ENCODE peak calls at places on chromosomes 12 and 14, in eight cellular contexts. F, K, Y, R, O, T, B and Z are unnamed samples.

GRCh38 chr12:117805865-117806264 is 162.9 kb downstream of the KSR2 start:
- DNase-seq in F (no peak), K (peak), Y (no peak), R (no peak), O (no peak), T (no peak), B (no peak), Z (no peak)

GRCh38 chr12:121166356-121166755 is 33.7 kb downstream of the P2RX7 start:
- DNase-seq in F (no peak), K (no peak), Y (no peak), R (no peak), O (no peak), T (no peak), B (no peak), Z (no peak)

GRCh38 chr12:116520801-116521471 is 38.2 kb upstream of the MAP1LC3B2 start:
- DNase-seq in F (no peak), K (peak), Y (no peak), R (no peak), O (peak), T (no peak), B (peak), Z (no peak)

GRCh38 chr14:68741839-68742470 is 50.9 kb downstream of the ZFP36L1 start:
- DNase-seq in F (no peak), K (no peak), Y (no peak), R (no peak), O (no peak), T (no peak), B (no peak), Z (peak)

GRCh38 chr12:46585854-46586621 is 213.5 kb upstream of the SLC38A2 start:
- DNase-seq in F (no peak), K (peak), Y (peak), R (peak), O (peak), T (peak), B (peak), Z (no peak)

GRCh38 chr12:9761407-9761736 is 671 bp upstream of the CD69 start:
- DNase-seq in F (no peak), K (no peak), Y (no peak), R (no peak), O (no peak), T (no peak), B (no peak), Z (no peak)

GRCh38 chr12:10016881-10017280 is 6.5 kb downstream of the CLEC12B start:
- DNase-seq in F (no peak), K (peak), Y (no peak), R (no peak), O (peak), T (no peak), B (no peak), Z (no peak)

GRCh38 chr12:8860165-8860961 is 37.9 kb downstream of the A2ML1 start:
- DNase-seq in F (peak), K (peak), Y (peak), R (no peak), O (peak), T (no peak), B (peak), Z (peak)

GRCh38 chr12:21248679-21249078 is 86.0 kb downstream of the SLCO1A2 start:
- DNase-seq in F (no peak), K (peak), Y (no peak), R (no peak), O (no peak), T (no peak), B (peak), Z (peak)

GRCh38 chr12:47520029-47520428 is 185.8 kb downstream of the RPAP3 start:
- DNase-seq in F (no peak), K (no peak), Y (no peak), R (no peak), O (no peak), T (no peak), B (no peak), Z (no peak)

GRCh38 chr14:53027031-53027430 is 76.2 kb upstream of the FERMT2 start:
- DNase-seq in F (no peak), K (no peak), Y (no peak), R (no peak), O (no peak), T (no peak), B (no peak), Z (no peak)

GRCh38 chr12:19080918-19081317 is 48.6 kb upstream of the PLEKHA5 start:
- DNase-seq in F (no peak), K (no peak), Y (no peak), R (no peak), O (no peak), T (no peak), B (no peak), Z (no peak)

GRCh38 chr12:127621366-127621765 is 645.6 kb upstream of the TMEM132C start:
- DNase-seq in F (no peak), K (no peak), Y (peak), R (no peak), O (no peak), T (no peak), B (no peak), Z (no peak)

GRCh38 chr14:68770051-68770450 is 22.8 kb downstream of the ZFP36L1 start:
- DNase-seq in F (no peak), K (no peak), Y (no peak), R (no peak), O (no peak), T (no peak), B (no peak), Z (no peak)

GRCh38 chr12:118187746-118188390 is 51.9 kb downstream of the PEBP1 start:
- DNase-seq in F (no peak), K (no peak), Y (no peak), R (no peak), O (peak), T (no peak), B (no peak), Z (no peak)

GRCh38 chr14:56795284-56795622 is 15.0 kb downstream of the OTX2 start:
- DNase-seq in F (no peak), K (no peak), Y (no peak), R (no peak), O (no peak), T (no peak), B (no peak), Z (no peak)

GRCh38 chr12:87216436-87216835 is 812.8 kb downstream of the C12orf50 start:
- DNase-seq in F (no peak), K (peak), Y (no peak), R (no peak), O (no peak), T (no peak), B (peak), Z (no peak)

GRCh38 chr12:42982828-42983227 is 393.3 kb upstream of the PRICKLE1 start:
- DNase-seq in F (no peak), K (no peak), Y (no peak), R (no peak), O (no peak), T (no peak), B (no peak), Z (no peak)

GRCh38 chr12:11170810-11171144 is 217 bp upstream of the SMIM10L1 start:
- DNase-seq in F (no peak), K (no peak), Y (no peak), R (no peak), O (no peak), T (no peak), B (no peak), Z (no peak)

GRCh38 chr12:103858953-103859601 is 18.0 kb upstream of the NT5DC3 start:
- DNase-seq in F (peak), K (peak), Y (no peak), R (peak), O (peak), T (no peak), B (peak), Z (no peak)

GRCh38 chr12:46266382-46266791 is 2.5 kb downstream of the SLC38A1 start:
- DNase-seq in F (no peak), K (peak), Y (no peak), R (no peak), O (no peak), T (peak), B (peak), Z (no peak)

GRCh38 chr12:54439521-54440255 is 20.6 kb upstream of the ITGA5 start:
- DNase-seq in F (no peak), K (peak), Y (no peak), R (peak), O (peak), T (no peak), B (peak), Z (peak)

GRCh38 chr14:44954750-44955149 is 7.0 kb downstream of the KLHL28 start:
- DNase-seq in F (no peak), K (no peak), Y (no peak), R (no peak), O (no peak), T (no peak), B (no peak), Z (no peak)

GRCh38 chr14:47993883-47994282 is 318.5 kb upstream of the MDGA2 start:
- DNase-seq in F (no peak), K (no peak), Y (no peak), R (no peak), O (no peak), T (no peak), B (no peak), Z (no peak)

GRCh38 chr12:40969796-40970195 is 218.3 kb upstream of the PDZRN4 start:
- DNase-seq in F (no peak), K (no peak), Y (peak), R (no peak), O (no peak), T (no peak), B (no peak), Z (no peak)

GRCh38 chr12:16385779-16386646 is 38.6 kb downstream of the MGST1 start:
- DNase-seq in F (no peak), K (peak), Y (peak), R (peak), O (peak), T (peak), B (peak), Z (peak)

GRCh38 chr12:83018063-83018462 is 331.4 kb downstream of the TMTC2 start:
- DNase-seq in F (no peak), K (no peak), Y (no peak), R (no peak), O (no peak), T (no peak), B (no peak), Z (no peak)

GRCh38 chr14:24605435-24606190 is 3.9 kb downstream of the GZMH start:
- DNase-seq in F (peak), K (peak), Y (peak), R (no peak), O (no peak), T (peak), B (no peak), Z (peak)

GRCh38 chr12:43210437-43211197 is 341.4 kb downstream of the ADAMTS20 start:
- DNase-seq in F (no peak), K (peak), Y (no peak), R (no peak), O (peak), T (no peak), B (peak), Z (peak)

DNA sequence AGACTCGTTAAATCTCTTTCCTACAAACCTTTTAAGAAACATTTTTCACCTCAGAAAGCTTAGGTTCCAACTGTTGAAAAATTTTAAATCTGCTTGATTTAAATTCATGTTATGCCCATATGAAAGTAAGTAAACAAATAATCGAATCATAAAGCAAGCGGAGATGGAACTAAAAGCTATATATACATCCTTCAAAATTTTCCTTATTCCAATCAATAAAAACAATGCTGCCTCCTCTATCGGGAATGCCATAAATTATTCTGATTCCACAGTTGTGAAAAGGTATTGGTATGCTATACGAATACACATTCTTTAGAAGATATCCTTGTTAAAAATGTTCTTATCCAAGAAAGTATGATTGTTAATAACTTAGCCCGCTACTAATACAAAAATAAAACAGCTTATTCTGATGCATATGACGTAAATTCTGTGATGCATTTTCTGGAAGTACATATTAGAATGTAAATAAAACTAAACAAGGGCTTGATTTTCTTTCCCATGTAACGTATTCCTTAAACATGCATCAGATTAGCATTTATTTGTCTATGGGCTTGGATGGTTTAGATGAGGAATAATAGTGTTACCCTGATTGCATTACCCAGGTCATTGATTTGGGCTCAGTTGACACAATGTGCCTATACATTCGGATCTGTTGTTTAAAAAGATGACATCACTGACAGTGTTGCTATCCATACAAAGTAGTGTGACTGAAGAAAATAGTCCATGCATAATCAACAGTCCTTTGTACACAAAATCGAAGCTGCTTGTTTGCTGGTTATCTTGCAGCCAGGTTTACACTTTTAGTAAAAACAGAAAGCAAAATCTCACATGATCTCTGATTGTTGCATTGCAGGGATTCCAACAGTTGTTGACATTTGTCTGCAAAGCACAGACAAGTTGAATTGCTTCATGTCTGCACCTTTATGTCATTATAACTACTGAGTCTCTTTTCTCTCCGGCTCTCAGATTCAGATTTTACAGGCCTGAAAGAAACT is 656 bp upstream of the DTD2 start:
- DNase-seq in F (no peak), K (no peak), Y (no peak), R (no peak), O (no peak), T (no peak), B (no peak), Z (no peak)
- TF ChIP-seq CTCF in F (no peak), K (no peak), Y (no peak), R (no peak), O (no peak), T (no peak), B (no peak), Z (no peak)

GRCh38 chr14:46920542-46920941 is 269.0 kb upstream of the RPL10L start:
- DNase-seq in F (no peak), K (no peak), Y (no peak), R (no peak), O (no peak), T (no peak), B (no peak), Z (no peak)
- TF ChIP-seq CTCF in F (no peak), K (peak), Y (peak), R (no peak), O (peak), T (peak), B (no peak), Z (no peak)

DNA sequence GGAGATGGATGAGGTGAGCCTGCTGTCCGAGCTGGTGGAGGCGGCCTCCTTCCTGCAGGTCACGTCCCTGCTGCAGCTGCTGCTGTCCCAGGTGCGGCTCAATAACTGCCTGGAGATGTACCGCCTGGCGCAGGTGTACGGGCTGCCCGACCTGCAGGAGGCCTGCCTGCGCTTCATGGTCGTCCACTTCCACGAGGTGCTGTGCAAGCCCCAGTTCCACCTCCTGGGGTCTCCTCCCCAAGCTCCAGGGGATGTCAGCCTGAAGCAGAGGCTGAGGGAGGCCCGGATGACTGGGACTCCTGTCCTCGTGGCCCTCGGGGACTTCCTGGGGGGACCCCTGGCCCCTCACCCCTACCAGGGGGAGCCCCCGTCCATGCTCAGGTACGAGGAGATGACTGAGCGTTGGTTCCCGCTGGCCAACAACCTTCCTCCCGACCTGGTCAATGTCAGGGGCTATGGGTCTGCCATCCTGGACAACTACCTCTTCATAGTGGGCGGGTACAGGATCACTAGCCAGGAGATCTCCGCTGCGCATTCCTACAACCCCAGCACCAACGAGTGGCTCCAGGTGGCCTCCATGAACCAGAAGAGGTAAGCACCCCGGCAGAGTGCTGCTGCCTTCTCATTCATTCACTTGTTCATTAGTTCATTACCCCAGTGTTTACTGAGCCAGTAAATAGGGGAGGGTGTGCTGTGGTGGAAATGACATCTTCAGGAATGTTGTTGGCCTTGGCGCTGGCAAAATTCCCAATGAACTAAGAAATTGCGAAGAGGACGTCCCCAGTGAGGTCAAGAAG is 774 bp upstream of the MANSC4 start:
- DNase-seq in F (no peak), K (peak), Y (peak), R (no peak), O (peak), T (peak), B (peak), Z (no peak)
- TF ChIP-seq CTCF in F (no peak), K (no peak), Y (no peak), R (no peak), O (no peak), T (no peak), B (no peak), Z (no peak)

GRCh38 chr12:69334138-69334537 is 14.0 kb upstream of the LYZ start:
- DNase-seq in F (no peak), K (no peak), Y (no peak), R (no peak), O (no peak), T (no peak), B (no peak), Z (no peak)

GRCh38 chr12:69341328-69341727 is 6.9 kb upstream of the LYZ start:
- DNase-seq in F (no peak), K (peak), Y (no peak), R (no peak), O (no peak), T (no peak), B (peak), Z (no peak)

GRCh38 chr12:69339999-69340398 is 8.2 kb upstream of the LYZ start:
- DNase-seq in F (no peak), K (no peak), Y (no peak), R (no peak), O (no peak), T (no peak), B (no peak), Z (no peak)

GRCh38 chr12:69338120-69338859 is 9.9 kb upstream of the LYZ start:
- DNase-seq in F (no peak), K (peak), Y (no peak), R (no peak), O (no peak), T (no peak), B (no peak), Z (no peak)

GRCh38 chr12:69337325-69337724 is 10.9 kb upstream of the LYZ start:
- DNase-seq in F (no peak), K (no peak), Y (no peak), R (no peak), O (no peak), T (no peak), B (no peak), Z (no peak)
- TF ChIP-seq CTCF in F (no peak), K (no peak), Y (no peak), R (no peak), O (no peak), T (no peak), B (no peak), Z (no peak)

GRCh38 chr12:68745904-68746571 is at the start of gene SLC35E3:
- DNase-seq in F (peak), K (peak), Y (peak), R (peak), O (peak), T (peak), B (peak), Z (peak)
- TF ChIP-seq CTCF in F (no peak), K (no peak), Y (no peak), R (no peak), O (no peak), T (no peak), B (no peak), Z (no peak)

GRCh38 chr14:86652512-86652911 is 1122.6 kb downstream of the FLRT2 start:
- DNase-seq in F (no peak), K (no peak), Y (no peak), R (no peak), O (no peak), T (no peak), B (no peak), Z (no peak)

DNA sequence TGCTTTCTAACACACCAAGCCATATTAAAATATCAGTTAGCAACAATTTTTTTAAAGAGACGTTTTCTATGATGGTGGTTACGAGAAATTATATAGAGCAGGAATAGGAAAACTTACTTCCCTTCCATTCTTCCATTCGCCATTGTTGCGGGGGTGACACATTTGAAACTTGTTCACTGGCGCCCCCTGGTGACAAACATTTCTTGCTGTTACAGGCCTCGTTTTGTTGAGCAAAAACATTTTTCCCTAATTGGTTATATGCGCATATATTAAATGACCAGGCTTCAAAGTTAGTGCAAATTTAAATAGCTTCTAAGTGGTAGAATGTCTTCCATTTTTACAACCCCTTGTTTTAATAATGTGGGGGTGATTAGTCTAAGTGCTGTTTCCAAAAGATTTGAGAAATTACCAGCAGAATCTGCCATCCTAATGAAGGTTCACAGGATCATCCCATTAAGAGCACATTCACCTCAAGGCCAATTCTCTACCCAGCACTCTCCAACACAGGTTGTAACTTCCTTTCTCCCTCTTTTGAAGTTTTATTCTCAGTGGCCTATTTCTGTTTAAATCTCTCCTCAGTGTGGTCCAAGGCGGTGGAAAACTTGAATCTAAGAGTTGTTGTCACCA is 1124.7 kb downstream of the FLRT2 start:
- DNase-seq in F (peak), K (peak), Y (peak), R (no peak), O (peak), T (peak), B (peak), Z (no peak)
- TF ChIP-seq CTCF in F (peak), K (peak), Y (peak), R (peak), O (peak), T (peak), B (peak), Z (peak)

DNA sequence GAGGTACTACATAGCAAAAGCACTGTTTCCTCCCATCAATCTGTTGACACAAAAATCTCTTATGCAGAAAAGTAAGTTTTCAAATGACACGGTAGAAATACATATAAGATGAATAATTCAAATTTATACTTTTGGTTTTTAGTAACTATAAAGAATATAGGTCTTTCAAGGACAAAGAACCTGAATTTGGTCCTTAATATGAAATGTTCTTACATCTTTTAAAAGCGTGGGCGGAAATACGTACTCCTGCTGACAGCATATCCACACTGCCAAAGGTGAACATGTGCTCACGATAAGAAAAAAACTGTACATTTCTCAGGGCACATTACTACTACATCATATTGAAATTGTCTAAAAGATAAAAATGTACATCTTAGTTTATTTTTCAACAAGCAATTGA is 127.6 kb downstream of the FOXN3 start:
- DNase-seq in F (no peak), K (no peak), Y (no peak), R (no peak), O (no peak), T (no peak), B (no peak), Z (no peak)
- TF ChIP-seq CTCF in F (no peak), K (no peak), Y (no peak), R (no peak), O (no peak), T (no peak), B (no peak), Z (no peak)